ENCODE peak calls at places on chromosomes 1 and 21, in four cellular contexts. U is H9, F is IMR-90, N is H1. I is an unnamed sample. For H3K27me3, the result is how much of the 10 kb centered on the place peaks cover.

GRCh38 chr1:23720256-23720995 is 22.8 kb upstream of the ELOA start:
- DNase-seq in U (no peak), F (peak), N (no peak), I (no peak)

GRCh38 chr1:169914534-169914933 is 20.8 kb upstream of the SCYL3 start:
- DNase-seq in F (peak), N (no peak), U (no peak), I (no peak)

GRCh38 chr1:37073752-37074151 is 39.4 kb upstream of the GRIK3 start:
- DNase-seq in F (no peak), N (no peak), U (no peak), I (peak)

GRCh38 chr1:230878584-230878975 is 10.3 kb upstream of the C1orf198 start:
- DNase-seq in U (no peak), N (no peak), F (peak), I (no peak)

GRCh38 chr1:8816831-8817412 is 518 bp downstream of the RERE start:
- DNase-seq in N (no peak), U (no peak), F (no peak), I (peak)

GRCh38 chr21:17711896-17712295 is 99.2 kb upstream of the BTG3 start:
- DNase-seq in U (no peak), F (no peak), N (no peak), I (no peak)

GRCh38 chr1:58251415-58252073 is 295.0 kb downstream of the OMA1 start:
- DNase-seq in N (no peak), F (no peak), U (peak), I (peak)

GRCh38 chr1:193321242-193321842 is 134.9 kb upstream of the B3GALT2 start:
- DNase-seq in F (no peak), U (no peak), N (no peak), I (no peak)

GRCh38 chr1:69739181-69739580 is 171.5 kb downstream of the LRRC7 start:
- DNase-seq in U (no peak), N (no peak), F (no peak), I (peak)

GRCh38 chr1:99456536-99456935 is 189.4 kb upstream of the PALMD start:
- DNase-seq in F (peak), U (no peak), N (no peak), I (no peak)

GRCh38 chr21:39079617-39080016 is 103.6 kb downstream of the PSMG1 start:
- DNase-seq in U (no peak), F (peak), N (no peak), I (no peak)

GRCh38 chr1:30524840-30525617 is 198.4 kb downstream of the MATN1 start:
- DNase-seq in U (no peak), N (no peak), F (no peak), I (no peak)

GRCh38 chr21:35461700-35462099 is 412.6 kb upstream of the RUNX1 start:
- DNase-seq in U (no peak), N (no peak), F (no peak), I (no peak)

GRCh38 chr1:145962157-145963102 is 1.9 kb downstream of the ANKRD34A start:
- DNase-seq in U (no peak), N (no peak), F (no peak), I (peak)

GRCh38 chr21:16241500-16241963 is 511.8 kb downstream of the USP25 start:
- DNase-seq in U (peak), F (no peak), N (peak), I (peak)

GRCh38 chr1:192579319-192579738 is 3.8 kb downstream of the RGS1 start:
- DNase-seq in N (no peak), U (no peak), F (peak), I (peak)

GRCh38 chr21:34858559-34858958 is 189.8 kb downstream of the CLIC6 start:
- DNase-seq in N (no peak), U (no peak), F (no peak), I (no peak)

GRCh38 chr1:229075217-229075616 is 195.7 kb upstream of the RAB4A start:
- DNase-seq in U (no peak), N (no peak), F (no peak), I (no peak)

GRCh38 chr1:223732993-223733798 is 20.9 kb downstream of the CAPN2 start:
- DNase-seq in F (peak), U (no peak), N (no peak), I (no peak)

GRCh38 chr1:175538442-175538841 is 205.0 kb downstream of the TNR start:
- DNase-seq in F (no peak), N (no peak), U (no peak), I (no peak)

DNA sequence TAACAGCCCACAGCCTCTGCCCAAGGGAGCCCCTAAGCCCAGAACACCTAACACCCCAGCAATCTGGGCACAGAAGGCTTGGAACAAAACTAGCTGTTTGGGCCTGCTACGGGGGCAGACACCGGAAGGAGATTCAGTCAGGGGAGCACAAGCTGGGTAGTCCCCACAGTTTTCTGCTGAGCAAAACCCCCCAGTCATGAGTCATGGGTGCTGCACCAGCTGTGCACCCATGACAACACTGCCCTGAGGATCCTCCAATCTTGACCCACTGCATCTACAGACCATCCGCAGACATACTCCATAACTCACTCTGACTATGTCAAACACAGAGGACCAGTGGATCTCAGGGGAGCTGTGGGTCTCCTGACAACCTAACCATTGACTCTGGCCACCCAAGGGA is 105.1 kb downstream of the LRIG2 start:
- DNase-seq in U (no peak), F (no peak), N (no peak), I (no peak)
- H3K56ac ChIP-seq in U (no peak), F (no peak), N (no peak), I (no peak)

DNA sequence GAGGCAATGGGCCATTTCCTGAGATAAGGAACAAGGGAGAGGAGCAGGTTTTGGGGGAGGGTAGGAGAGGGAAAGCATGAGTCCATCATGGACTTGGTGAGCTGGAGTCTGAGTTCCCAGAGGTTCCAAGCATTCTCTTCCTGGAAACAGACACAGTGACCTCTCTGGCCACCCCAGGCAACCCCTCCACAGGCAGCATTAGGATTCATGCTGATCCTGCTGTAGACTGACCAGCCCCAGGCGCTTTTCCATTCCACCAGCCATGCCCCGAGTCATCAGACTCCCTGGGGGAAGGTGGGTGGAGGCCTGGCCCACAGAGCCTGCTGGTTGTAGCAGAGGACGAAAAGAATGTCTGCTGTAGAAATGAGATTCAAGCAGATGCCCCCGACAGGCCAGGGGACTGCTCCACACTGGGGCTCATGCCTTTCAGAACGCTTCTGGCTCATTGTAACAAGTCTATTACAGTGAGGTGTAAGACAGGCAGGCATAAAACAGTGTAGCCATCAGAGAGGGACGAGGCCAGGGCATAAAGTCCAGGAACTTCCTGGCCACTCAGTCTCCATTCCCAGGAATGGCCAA is 52.2 kb downstream of the KCND3 start:
- DNase-seq in N (peak), U (peak), F (no peak), I (peak)
- H3K27me3 ChIP-seq in N (under half), U (under half), F (under half), I (under half)

DNA sequence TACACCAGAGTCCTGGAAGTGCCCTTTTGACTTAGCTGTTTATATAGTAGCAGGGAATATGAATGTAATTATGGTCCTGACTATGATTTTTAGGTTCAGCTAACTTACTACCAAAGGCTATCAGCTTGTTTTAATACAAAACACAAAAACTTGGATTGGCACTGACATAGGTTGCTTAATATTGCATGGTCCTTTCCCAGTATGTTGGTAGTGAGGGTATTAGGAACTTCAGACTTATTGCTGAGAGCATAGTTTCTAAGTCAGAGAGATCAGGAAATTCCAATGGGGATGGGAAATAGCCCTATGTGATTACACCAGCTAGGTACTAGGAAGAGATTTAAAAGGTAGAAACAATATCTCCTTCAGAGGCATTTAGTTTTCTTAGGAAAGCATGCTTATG is 7.7 kb downstream of the ARID1A start:
- DNase-seq in U (no peak), N (no peak), F (no peak), I (no peak)
- H3K56ac ChIP-seq in U (no peak), N (no peak), F (no peak), I (no peak)

GRCh38 chr1:13889495-13889894 is 189.5 kb downstream of the PRDM2 start:
- DNase-seq in U (no peak), F (no peak), N (no peak), I (no peak)

GRCh38 chr1:13892141-13892670 is 192.2 kb downstream of the PRDM2 start:
- DNase-seq in N (no peak), U (no peak), F (no peak), I (peak)

GRCh38 chr1:13890766-13891165 is 190.8 kb downstream of the PRDM2 start:
- DNase-seq in U (no peak), F (no peak), N (no peak), I (no peak)

GRCh38 chr1:13893456-13893855 is 193.5 kb downstream of the PRDM2 start:
- DNase-seq in N (no peak), F (no peak), U (no peak), I (no peak)

GRCh38 chr1:13892671-13893325 is 192.8 kb downstream of the PRDM2 start:
- DNase-seq in U (peak), N (no peak), F (no peak), I (peak)
- H3K27me3 ChIP-seq in U (under half), N (under half), F (under half), I (under half)

I was measured in mesendoderm.